ENCODE peak calls at places on chromosomes 2 and 18, in nine cellular contexts. R is neural crest cell, Q is fibroblast of pulmonary artery, N is adrenal gland, T is BE2C, B is AG04449, X is B cell, G is kidney epithelial cell, U is H9. C is an unnamed sample.

GRCh38 chr2:191180712-191181111 is 29.9 kb upstream of the STAT4 start:
- DNase-seq in R (no peak), Q (peak), N (no peak), T (no peak), B (no peak), X (no peak), G (no peak), U (no peak), C (no peak)

GRCh38 chr2:6254446-6254845 is 562.3 kb downstream of the SOX11 start:
- DNase-seq in R (no peak), Q (no peak), N (no peak), T (no peak), B (no peak), X (no peak), G (no peak), U (no peak), C (no peak)

GRCh38 chr2:139835101-139835500 is 1054.9 kb upstream of the NXPH2 start:
- DNase-seq in R (no peak), Q (no peak), N (no peak), T (no peak), B (no peak), X (no peak), G (no peak), U (no peak), C (no peak)

GRCh38 chr2:143429932-143430331 is 300.7 kb downstream of the ARHGAP15 start:
- DNase-seq in R (no peak), Q (peak), N (no peak), T (no peak), B (no peak), X (no peak), G (no peak), U (no peak), C (no peak)

GRCh38 chr2:3667151-3667631 is 9.2 kb downstream of the ALLC start:
- DNase-seq in R (no peak), Q (peak), N (no peak), T (peak), B (no peak), X (no peak), G (no peak), U (no peak), C (no peak)

GRCh38 chr18:4454548-4455112 is 477 bp downstream of the DLGAP1 start:
- DNase-seq in R (peak), Q (no peak), N (no peak), T (peak), B (no peak), X (no peak), G (no peak), U (no peak), C (no peak)

GRCh38 chr2:187748958-187749357 is 194.7 kb upstream of the TFPI start:
- DNase-seq in R (no peak), Q (no peak), N (no peak), T (no peak), B (no peak), X (no peak), G (no peak), U (no peak), C (no peak)

GRCh38 chr2:105388971-105389381 is 9.9 kb downstream of the FHL2 start:
- DNase-seq in R (no peak), Q (peak), N (peak), T (no peak), B (peak), X (no peak), G (no peak), U (no peak), C (no peak)

GRCh38 chr2:37671816-37672103 is 318 bp upstream of the CDC42EP3 start:
- DNase-seq in R (no peak), Q (no peak), N (no peak), T (no peak), B (no peak), X (no peak), G (no peak), U (no peak), C (no peak)

GRCh38 chr2:56505885-56506284 is 322.1 kb downstream of the CCDC85A start:
- DNase-seq in R (no peak), Q (no peak), N (no peak), T (no peak), B (no peak), X (no peak), G (no peak), U (no peak), C (no peak)

GRCh38 chr18:73118121-73118816 is 250.5 kb upstream of the NETO1 start:
- DNase-seq in R (no peak), Q (peak), N (no peak), T (no peak), B (no peak), X (no peak), G (no peak), U (no peak), C (no peak)

GRCh38 chr2:178413472-178414265 is 37.3 kb downstream of the PRKRA start:
- DNase-seq in R (peak), Q (peak), N (peak), T (peak), B (no peak), X (peak), G (peak), U (peak), C (peak)

GRCh38 chr2:120587326-120587996 is 148.2 kb upstream of the GLI2 start:
- DNase-seq in R (peak), Q (no peak), N (no peak), T (no peak), B (no peak), X (no peak), G (no peak), U (peak), C (no peak)

GRCh38 chr2:20633794-20634259 is 17.1 kb downstream of the HS1BP3 start:
- DNase-seq in R (no peak), Q (no peak), N (no peak), T (no peak), B (no peak), X (no peak), G (no peak), U (no peak), C (peak)

GRCh38 chr2:6556755-6557154 is 309.0 kb downstream of the CMPK2 start:
- DNase-seq in R (no peak), Q (peak), N (no peak), T (no peak), B (no peak), X (no peak), G (peak), U (no peak), C (peak)

DNA sequence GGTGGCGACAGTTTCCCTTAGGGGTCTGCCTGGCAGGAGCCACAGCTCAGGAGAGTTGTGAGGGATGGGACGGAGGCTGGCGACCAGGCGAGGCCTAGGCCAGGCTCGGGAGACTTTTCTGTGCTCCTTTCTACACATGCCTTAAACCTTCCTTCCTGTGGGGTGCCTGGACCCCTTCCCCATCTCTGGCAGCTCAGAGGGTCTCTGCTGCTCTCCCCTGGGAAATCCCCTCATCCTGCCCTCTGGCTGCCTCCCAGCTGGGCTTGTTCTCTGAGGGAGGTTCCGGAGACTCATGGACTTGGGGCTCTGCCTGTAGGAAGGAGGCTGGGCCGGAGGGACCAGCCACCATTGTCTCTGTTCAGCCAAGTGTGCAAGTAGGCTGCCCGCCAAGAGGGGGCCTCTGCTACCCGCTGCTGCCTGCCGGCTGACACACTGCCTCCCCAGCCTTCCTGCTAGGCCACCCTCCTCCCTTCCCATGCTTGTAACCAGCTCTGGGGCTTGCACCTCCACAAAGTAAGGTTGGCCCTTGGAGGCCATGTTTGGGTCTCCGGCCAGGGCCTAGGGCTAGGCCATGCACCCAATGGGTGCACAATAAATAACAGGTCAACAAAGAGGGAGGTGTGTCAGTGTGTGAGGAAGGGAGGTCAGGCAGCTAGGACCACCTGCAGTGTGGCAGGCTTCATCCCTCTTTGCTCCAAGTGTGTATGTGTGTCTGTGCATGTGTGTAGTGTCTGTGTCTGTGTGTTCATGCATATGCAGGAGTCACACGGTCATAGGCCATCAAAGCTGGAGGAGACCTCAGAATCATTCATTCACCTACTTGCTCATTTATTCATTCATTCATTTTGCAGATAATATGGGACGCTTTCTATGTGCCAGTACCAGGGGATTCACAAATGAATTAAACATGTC is 28.8 kb downstream of the PSD4 start:
- DNase-seq in R (no peak), Q (no peak), N (no peak), T (no peak), B (no peak), X (no peak), G (peak), U (peak), C (no peak)
- TF ChIP-seq CTCF in R (no peak), Q (no peak), N (no peak), T (no peak), B (no peak), X (no peak), G (peak), U (no peak), C (no peak)

DNA sequence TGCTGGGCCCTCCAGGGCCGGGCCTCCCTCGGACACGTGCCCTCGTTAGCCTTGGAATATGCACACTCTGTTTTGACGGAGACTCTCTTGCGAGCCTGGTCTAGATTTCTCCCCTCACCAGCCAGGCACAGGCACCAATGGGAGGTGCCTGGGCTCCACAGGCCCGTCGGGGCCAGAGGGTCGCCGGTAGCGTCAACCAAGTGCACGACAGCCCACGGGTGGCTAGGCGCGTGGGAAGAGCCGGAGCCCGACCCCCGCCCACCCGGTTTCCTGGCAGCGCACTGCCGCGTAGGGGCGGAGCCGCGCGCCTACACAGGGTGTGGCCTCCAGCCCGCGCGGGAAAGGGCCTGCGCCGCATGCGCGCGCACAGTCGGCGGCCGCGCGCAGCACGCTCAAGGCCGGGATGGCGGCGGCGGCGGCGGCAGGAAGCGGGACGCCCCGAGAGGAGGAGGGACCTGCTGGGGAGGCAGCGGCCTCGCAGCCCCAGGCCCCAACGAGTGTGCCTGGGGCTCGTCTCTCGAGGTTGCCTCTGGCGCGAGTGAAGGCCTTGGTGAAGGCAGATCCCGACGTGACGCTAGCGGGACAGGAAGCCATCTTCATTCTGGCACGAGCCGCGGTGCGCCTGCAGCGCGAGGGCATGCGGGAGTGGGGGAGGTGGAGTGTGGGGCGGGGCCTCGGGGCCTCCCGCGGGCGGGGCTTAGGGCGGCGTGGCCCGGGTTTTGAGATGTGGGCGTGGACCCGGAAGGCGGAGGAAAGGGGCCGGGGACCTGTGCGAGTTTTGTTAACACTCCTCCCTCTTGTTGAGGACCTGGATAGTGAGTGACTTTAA is at the start of gene POLE4:
- DNase-seq in R (peak), Q (peak), N (peak), T (peak), B (no peak), X (peak), G (no peak), U (peak), C (peak)
- TF ChIP-seq CTCF in R (no peak), Q (no peak), N (no peak), T (no peak), B (no peak), X (no peak), G (no peak), U (no peak), C (no peak)

GRCh38 chr2:127422631-127423475 is 4.6 kb downstream of the PROC start:
- DNase-seq in R (no peak), Q (no peak), N (no peak), T (peak), B (no peak), X (peak), G (no peak), U (peak), C (peak)
- TF ChIP-seq CTCF in R (peak), Q (no peak), N (no peak), T (no peak), B (no peak), X (no peak), G (no peak), U (no peak), C (no peak)

GRCh38 chr18:51531496-51531895 is 334.0 kb upstream of the MEX3C start:
- DNase-seq in R (no peak), Q (no peak), N (no peak), T (no peak), B (no peak), X (no peak), G (peak), U (no peak), C (peak)

GRCh38 chr18:51541230-51541629 is 343.7 kb upstream of the MEX3C start:
- DNase-seq in R (no peak), Q (no peak), N (no peak), T (no peak), B (no peak), X (no peak), G (no peak), U (no peak), C (no peak)

GRCh38 chr18:51540562-51540961 is 343.1 kb upstream of the MEX3C start:
- DNase-seq in R (no peak), Q (no peak), N (no peak), T (no peak), B (no peak), X (no peak), G (no peak), U (no peak), C (no peak)

GRCh38 chr18:51537487-51537886 is 340.0 kb upstream of the MEX3C start:
- DNase-seq in R (peak), Q (peak), N (peak), T (peak), B (no peak), X (no peak), G (no peak), U (peak), C (peak)
- TF ChIP-seq CTCF in R (peak), Q (peak), N (no peak), T (peak), B (no peak), X (no peak), G (peak), U (peak), C (peak)

GRCh38 chr2:168450171-168450570 is 5.9 kb upstream of the CERS6 start:
- DNase-seq in R (no peak), Q (no peak), N (no peak), T (no peak), B (no peak), X (no peak), G (no peak), U (no peak), C (no peak)
- TF ChIP-seq CTCF in R (no peak), Q (no peak), N (no peak), T (no peak), B (no peak), X (no peak), G (no peak), U (no peak), C (no peak)

C was measured in Calu3.